ENCODE peak calls at places on chromosomes 3 and 15, in five cellular contexts. One of them, this sample, is unnamed.

GRCh38 chr15:93708721-93709120 is 522.6 kb upstream of the MCTP2 start:
- DNase-seq in H54: no peak
- DNase-seq in T-helper 2 cell: no peak
- DNase-seq in A673: no peak
- DNase-seq in HEK293T: no peak
- DNase-seq in this sample: no peak

GRCh38 chr15:62439543-62440016 is 274.5 kb upstream of the C2CD4B start:
- DNase-seq in HEK293T: no peak
- DNase-seq in T-helper 2 cell: no peak
- DNase-seq in A673: no peak
- DNase-seq in H54: no peak
- DNase-seq in this sample: no peak

GRCh38 chr3:134762016-134762415 is 33.0 kb upstream of the EPHB1 start:
- DNase-seq in T-helper 2 cell: no peak
- DNase-seq in HEK293T: no peak
- DNase-seq in A673: no peak
- DNase-seq in H54: no peak
- DNase-seq in this sample: no peak

GRCh38 chr3:48194446-48195071 is 6.3 kb upstream of the CDC25A start:
- DNase-seq in A673: peak
- DNase-seq in H54: peak
- DNase-seq in HEK293T: peak
- DNase-seq in T-helper 2 cell: no peak
- DNase-seq in this sample: peak

GRCh38 chr3:62051506-62051905 is 321.8 kb downstream of the FEZF2 start:
- DNase-seq in A673: peak
- DNase-seq in HEK293T: peak
- DNase-seq in H54: no peak
- DNase-seq in T-helper 2 cell: no peak
- DNase-seq in this sample: peak

GRCh38 chr15:98771444-98772059 is 123.2 kb downstream of the IGF1R start:
- DNase-seq in T-helper 2 cell: peak
- DNase-seq in A673: no peak
- DNase-seq in H54: no peak
- DNase-seq in HEK293T: no peak
- DNase-seq in this sample: no peak

GRCh38 chr3:42660898-42661297 is 7.4 kb downstream of the ZBTB47 start:
- DNase-seq in HEK293T: no peak
- DNase-seq in T-helper 2 cell: no peak
- DNase-seq in H54: no peak
- DNase-seq in A673: no peak
- DNase-seq in this sample: peak

GRCh38 chr3:59212128-59212764 is 162.4 kb upstream of the CFAP20DC start:
- DNase-seq in HEK293T: peak
- DNase-seq in T-helper 2 cell: peak
- DNase-seq in A673: peak
- DNase-seq in H54: no peak
- DNase-seq in this sample: peak

GRCh38 chr3:123802007-123802630 is 82.0 kb downstream of the MYLK start:
- DNase-seq in H54: no peak
- DNase-seq in A673: no peak
- DNase-seq in T-helper 2 cell: peak
- DNase-seq in HEK293T: no peak
- DNase-seq in this sample: no peak

GRCh38 chr3:59313365-59313764 is 263.5 kb upstream of the CFAP20DC start:
- DNase-seq in A673: peak
- DNase-seq in H54: peak
- DNase-seq in HEK293T: peak
- DNase-seq in T-helper 2 cell: peak
- DNase-seq in this sample: peak

This sample was measured in SK-MEL-5.